ENCODE peak calls at places on chromosomes 13 and 19, in eight cellular contexts. One of them, this sample, is unnamed.

GRCh38 chr19:12975221-12975756 is 5.9 kb downstream of the DAND5 start:
- DNase-seq in IMR-90: no peak
- DNase-seq in mammary epithelial cell: no peak
- DNase-seq in bronchial epithelial cell: no peak
- DNase-seq in AG10803: no peak
- DNase-seq in spleen: no peak
- DNase-seq in PC-3: no peak
- DNase-seq in tibial nerve: no peak
- DNase-seq in this sample: no peak

GRCh38 chr13:100550433-100550832 is 38.2 kb downstream of the GGACT start:
- DNase-seq in AG10803: peak
- DNase-seq in bronchial epithelial cell: no peak
- DNase-seq in IMR-90: peak
- DNase-seq in mammary epithelial cell: no peak
- DNase-seq in tibial nerve: no peak
- DNase-seq in PC-3: no peak
- DNase-seq in spleen: no peak
- DNase-seq in this sample: peak

GRCh38 chr19:49355890-49356289 is 6.3 kb downstream of the TEAD2 start:
- DNase-seq in mammary epithelial cell: no peak
- DNase-seq in spleen: no peak
- DNase-seq in PC-3: no peak
- DNase-seq in AG10803: peak
- DNase-seq in IMR-90: no peak
- DNase-seq in tibial nerve: no peak
- DNase-seq in bronchial epithelial cell: no peak
- DNase-seq in this sample: peak

GRCh38 chr19:45976180-45976579 is 2.5 kb upstream of the NOVA2 start:
- DNase-seq in tibial nerve: no peak
- DNase-seq in AG10803: no peak
- DNase-seq in IMR-90: no peak
- DNase-seq in bronchial epithelial cell: no peak
- DNase-seq in mammary epithelial cell: no peak
- DNase-seq in spleen: no peak
- DNase-seq in PC-3: no peak
- DNase-seq in this sample: no peak

GRCh38 chr19:1269478-1270167 is 491 bp downstream of the CIRBP start:
- DNase-seq in spleen: peak
- DNase-seq in mammary epithelial cell: peak
- DNase-seq in AG10803: peak
- DNase-seq in tibial nerve: peak
- DNase-seq in bronchial epithelial cell: peak
- DNase-seq in PC-3: peak
- DNase-seq in IMR-90: peak
- DNase-seq in this sample: peak

GRCh38 chr19:15280048-15280725 is 47.9 kb upstream of the EPHX3 start:
- DNase-seq in AG10803: peak
- DNase-seq in mammary epithelial cell: no peak
- DNase-seq in PC-3: peak
- DNase-seq in tibial nerve: no peak
- DNase-seq in IMR-90: peak
- DNase-seq in spleen: no peak
- DNase-seq in bronchial epithelial cell: no peak
- DNase-seq in this sample: peak

GRCh38 chr13:71879129-71879535 is 12.1 kb upstream of the DACH1 start:
- DNase-seq in AG10803: no peak
- DNase-seq in bronchial epithelial cell: peak
- DNase-seq in tibial nerve: no peak
- DNase-seq in PC-3: peak
- DNase-seq in mammary epithelial cell: peak
- DNase-seq in IMR-90: peak
- DNase-seq in spleen: no peak
- DNase-seq in this sample: no peak

GRCh38 chr19:43575955-43576451 is 402 bp downstream of the PINLYP start:
- DNase-seq in spleen: peak
- DNase-seq in IMR-90: no peak
- DNase-seq in bronchial epithelial cell: no peak
- DNase-seq in mammary epithelial cell: peak
- DNase-seq in tibial nerve: no peak
- DNase-seq in PC-3: no peak
- DNase-seq in AG10803: no peak
- DNase-seq in this sample: peak

GRCh38 chr13:28218679-28219078 is 80.3 kb downstream of the PAN3 start:
- DNase-seq in mammary epithelial cell: no peak
- DNase-seq in PC-3: no peak
- DNase-seq in tibial nerve: no peak
- DNase-seq in spleen: no peak
- DNase-seq in IMR-90: no peak
- DNase-seq in AG10803: no peak
- DNase-seq in bronchial epithelial cell: no peak
- DNase-seq in this sample: no peak

GRCh38 chr13:27005556-27005955 is 166.1 kb downstream of the USP12 start:
- DNase-seq in PC-3: no peak
- DNase-seq in bronchial epithelial cell: no peak
- DNase-seq in spleen: peak
- DNase-seq in IMR-90: no peak
- DNase-seq in tibial nerve: no peak
- DNase-seq in AG10803: peak
- DNase-seq in mammary epithelial cell: no peak
- DNase-seq in this sample: no peak

GRCh38 chr13:24063281-24063851 is 97.2 kb upstream of the SPATA13 start:
- DNase-seq in PC-3: no peak
- DNase-seq in tibial nerve: no peak
- DNase-seq in mammary epithelial cell: no peak
- DNase-seq in bronchial epithelial cell: no peak
- DNase-seq in IMR-90: no peak
- DNase-seq in spleen: no peak
- DNase-seq in AG10803: no peak
- DNase-seq in this sample: no peak

GRCh38 chr19:15417699-15418098 is 1.1 kb downstream of the AKAP8L start:
- DNase-seq in bronchial epithelial cell: peak
- DNase-seq in AG10803: no peak
- DNase-seq in PC-3: peak
- DNase-seq in mammary epithelial cell: peak
- DNase-seq in spleen: peak
- DNase-seq in IMR-90: no peak
- DNase-seq in tibial nerve: no peak
- DNase-seq in this sample: peak

GRCh38 chr13:60759499-60759898 is 362.5 kb downstream of the TDRD3 start:
- DNase-seq in AG10803: no peak
- DNase-seq in spleen: no peak
- DNase-seq in mammary epithelial cell: no peak
- DNase-seq in PC-3: peak
- DNase-seq in bronchial epithelial cell: peak
- DNase-seq in tibial nerve: no peak
- DNase-seq in IMR-90: no peak
- DNase-seq in this sample: no peak

GRCh38 chr19:13763300-13763699 is 1.0 kb upstream of the MRI1 start:
- DNase-seq in mammary epithelial cell: no peak
- DNase-seq in spleen: no peak
- DNase-seq in PC-3: no peak
- DNase-seq in AG10803: no peak
- DNase-seq in IMR-90: no peak
- DNase-seq in tibial nerve: no peak
- DNase-seq in bronchial epithelial cell: no peak
- DNase-seq in this sample: no peak

GRCh38 chr19:41175825-41176734 is 16.9 kb upstream of the CYP2S1 start:
- DNase-seq in mammary epithelial cell: peak
- DNase-seq in AG10803: peak
- DNase-seq in tibial nerve: peak
- DNase-seq in spleen: no peak
- DNase-seq in IMR-90: peak
- DNase-seq in PC-3: peak
- DNase-seq in bronchial epithelial cell: peak
- DNase-seq in this sample: peak

GRCh38 chr13:48579167-48579918 is 46.5 kb upstream of the RCBTB2 start:
- DNase-seq in mammary epithelial cell: peak
- DNase-seq in IMR-90: no peak
- DNase-seq in tibial nerve: no peak
- DNase-seq in bronchial epithelial cell: peak
- DNase-seq in AG10803: no peak
- DNase-seq in spleen: no peak
- DNase-seq in PC-3: no peak
- DNase-seq in this sample: no peak

GRCh38 chr19:1171755-1172352 is 2.2 kb downstream of the SBNO2 start:
- DNase-seq in IMR-90: no peak
- DNase-seq in tibial nerve: no peak
- DNase-seq in bronchial epithelial cell: no peak
- DNase-seq in PC-3: peak
- DNase-seq in AG10803: no peak
- DNase-seq in spleen: peak
- DNase-seq in mammary epithelial cell: peak
- DNase-seq in this sample: peak

GRCh38 chr13:31250435-31250834 is 50.7 kb downstream of the B3GLCT start:
- DNase-seq in tibial nerve: no peak
- DNase-seq in AG10803: no peak
- DNase-seq in IMR-90: no peak
- DNase-seq in mammary epithelial cell: no peak
- DNase-seq in spleen: no peak
- DNase-seq in bronchial epithelial cell: no peak
- DNase-seq in PC-3: no peak
- DNase-seq in this sample: no peak

GRCh38 chr19:45571457-45572220 is 13.0 kb downstream of the OPA3 start:
- DNase-seq in tibial nerve: no peak
- DNase-seq in bronchial epithelial cell: no peak
- DNase-seq in AG10803: no peak
- DNase-seq in mammary epithelial cell: no peak
- DNase-seq in IMR-90: no peak
- DNase-seq in PC-3: no peak
- DNase-seq in spleen: no peak
- DNase-seq in this sample: no peak

GRCh38 chr19:31519216-31519615 is 170.0 kb upstream of the TSHZ3 start:
- DNase-seq in spleen: no peak
- DNase-seq in PC-3: no peak
- DNase-seq in AG10803: no peak
- DNase-seq in mammary epithelial cell: peak
- DNase-seq in tibial nerve: no peak
- DNase-seq in bronchial epithelial cell: no peak
- DNase-seq in IMR-90: no peak
- DNase-seq in this sample: no peak

GRCh38 chr19:8832132-8833021 is at the start of the genes MBD3L1 and ZNF558:
- DNase-seq in spleen: peak
- DNase-seq in tibial nerve: peak
- DNase-seq in IMR-90: peak
- DNase-seq in mammary epithelial cell: peak
- DNase-seq in bronchial epithelial cell: peak
- DNase-seq in AG10803: peak
- DNase-seq in PC-3: peak
- DNase-seq in this sample: peak

GRCh38 chr13:28171266-28171665 is 32.9 kb downstream of the PAN3 start:
- DNase-seq in spleen: no peak
- DNase-seq in tibial nerve: no peak
- DNase-seq in AG10803: no peak
- DNase-seq in bronchial epithelial cell: no peak
- DNase-seq in mammary epithelial cell: no peak
- DNase-seq in PC-3: no peak
- DNase-seq in IMR-90: no peak
- DNase-seq in this sample: no peak

GRCh38 chr13:48580185-48580803 is 47.4 kb upstream of the RCBTB2 start:
- DNase-seq in PC-3: peak
- DNase-seq in IMR-90: peak
- DNase-seq in bronchial epithelial cell: peak
- DNase-seq in spleen: no peak
- DNase-seq in tibial nerve: peak
- DNase-seq in AG10803: peak
- DNase-seq in mammary epithelial cell: peak
- DNase-seq in this sample: peak

GRCh38 chr19:33997690-33998089 is 174.6 kb upstream of the LSM14A start:
- DNase-seq in AG10803: no peak
- DNase-seq in tibial nerve: no peak
- DNase-seq in IMR-90: no peak
- DNase-seq in bronchial epithelial cell: no peak
- DNase-seq in spleen: no peak
- DNase-seq in mammary epithelial cell: no peak
- DNase-seq in PC-3: peak
- DNase-seq in this sample: no peak
- TF ChIP-seq CTCF in AG10803: peak
- TF ChIP-seq CTCF in tibial nerve: no peak
- TF ChIP-seq CTCF in IMR-90: no peak
- TF ChIP-seq CTCF in bronchial epithelial cell: no peak
- TF ChIP-seq CTCF in spleen: no peak
- TF ChIP-seq CTCF in mammary epithelial cell: no peak
- TF ChIP-seq CTCF in PC-3: peak
- TF ChIP-seq CTCF in this sample: no peak

DNA sequence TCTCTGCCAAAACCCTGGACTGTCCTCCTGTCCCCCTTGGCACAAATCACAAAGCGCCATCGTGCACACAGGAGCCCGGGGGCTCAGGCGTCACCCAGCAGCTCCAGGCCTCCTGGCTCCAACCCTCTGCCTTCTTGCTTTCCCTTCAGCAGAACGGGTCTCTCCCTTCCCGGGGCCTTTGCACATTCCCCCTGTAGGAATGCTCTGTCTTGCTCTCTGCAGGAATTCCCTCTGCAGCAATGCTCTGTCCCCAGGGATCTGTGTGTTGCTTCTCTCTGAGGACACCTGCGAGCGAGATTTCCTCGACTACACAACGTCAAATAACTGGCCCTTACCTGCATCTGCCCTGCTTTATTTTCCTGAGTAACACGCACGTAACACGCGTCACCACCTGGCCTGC is 13.3 kb upstream of the RASA3 start:
- DNase-seq in bronchial epithelial cell: no peak
- DNase-seq in IMR-90: no peak
- DNase-seq in PC-3: no peak
- DNase-seq in mammary epithelial cell: no peak
- DNase-seq in AG10803: no peak
- DNase-seq in spleen: no peak
- DNase-seq in tibial nerve: no peak
- DNase-seq in this sample: no peak
- H3K4me3 ChIP-seq in bronchial epithelial cell: no peak
- H3K4me3 ChIP-seq in IMR-90: no peak
- H3K4me3 ChIP-seq in PC-3: no peak
- H3K4me3 ChIP-seq in mammary epithelial cell: no peak
- H3K4me3 ChIP-seq in AG10803: no peak
- H3K4me3 ChIP-seq in spleen: no peak
- H3K4me3 ChIP-seq in tibial nerve: no peak
- H3K4me3 ChIP-seq in this sample: no peak

DNA sequence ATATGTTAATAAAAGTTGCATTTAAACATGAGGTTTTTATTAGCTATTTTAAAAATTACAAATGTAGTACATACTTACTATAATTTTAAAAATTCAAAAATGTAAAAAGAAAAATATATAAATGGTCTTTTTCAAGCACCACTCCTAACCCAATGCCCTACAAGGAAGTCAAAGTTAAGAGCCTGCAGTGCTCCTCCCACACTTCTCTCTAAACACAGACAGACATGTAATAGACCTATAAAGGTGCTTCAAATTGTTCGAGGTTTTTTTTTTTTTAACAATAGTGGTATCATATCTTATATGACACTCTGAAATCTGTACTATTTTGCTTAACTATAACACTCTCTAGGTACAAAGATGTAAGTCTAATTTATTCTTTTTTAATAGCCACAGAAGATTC is 25.4 kb downstream of the VWA8 start:
- DNase-seq in spleen: no peak
- DNase-seq in AG10803: no peak
- DNase-seq in mammary epithelial cell: no peak
- DNase-seq in IMR-90: no peak
- DNase-seq in bronchial epithelial cell: no peak
- DNase-seq in tibial nerve: no peak
- DNase-seq in PC-3: no peak
- DNase-seq in this sample: no peak
- TF ChIP-seq CTCF in spleen: no peak
- TF ChIP-seq CTCF in AG10803: no peak
- TF ChIP-seq CTCF in mammary epithelial cell: no peak
- TF ChIP-seq CTCF in IMR-90: no peak
- TF ChIP-seq CTCF in bronchial epithelial cell: no peak
- TF ChIP-seq CTCF in tibial nerve: no peak
- TF ChIP-seq CTCF in PC-3: no peak
- TF ChIP-seq CTCF in this sample: no peak

GRCh38 chr13:106172176-106172905 is 363.1 kb downstream of the EFNB2 start:
- DNase-seq in mammary epithelial cell: no peak
- DNase-seq in PC-3: no peak
- DNase-seq in IMR-90: peak
- DNase-seq in bronchial epithelial cell: no peak
- DNase-seq in spleen: no peak
- DNase-seq in tibial nerve: no peak
- DNase-seq in AG10803: no peak
- DNase-seq in this sample: no peak
- H3K4me3 ChIP-seq in mammary epithelial cell: no peak
- H3K4me3 ChIP-seq in PC-3: no peak
- H3K4me3 ChIP-seq in IMR-90: no peak
- H3K4me3 ChIP-seq in bronchial epithelial cell: no peak
- H3K4me3 ChIP-seq in spleen: no peak
- H3K4me3 ChIP-seq in tibial nerve: no peak
- H3K4me3 ChIP-seq in AG10803: no peak
- H3K4me3 ChIP-seq in this sample: no peak

This sample was measured in foreskin fibroblast.